ENCODE peak calls at places on chromosomes 1 and 21, in five cellular contexts. One of them, this sample, is unnamed.

GRCh38 chr1:209480345-209480744 is 103.2 kb upstream of the CAMK1G start:
- DNase-seq in ascending aorta: no peak
- DNase-seq in prostate gland: no peak
- DNase-seq in upper lobe of right lung: no peak
- DNase-seq in spleen: no peak
- DNase-seq in this sample: no peak

GRCh38 chr1:209428241-209428921 is 155.1 kb upstream of the CAMK1G start:
- DNase-seq in ascending aorta: peak; percentile 25
- DNase-seq in prostate gland: peak; percentile 86
- DNase-seq in upper lobe of right lung: no peak
- DNase-seq in spleen: no peak
- DNase-seq in this sample: no peak

GRCh38 chr1:201562257-201562656 is 23.3 kb downstream of the NAV1 start:
- DNase-seq in ascending aorta: peak; percentile 61
- DNase-seq in prostate gland: no peak
- DNase-seq in upper lobe of right lung: no peak
- DNase-seq in spleen: no peak
- DNase-seq in this sample: no peak

GRCh38 chr1:245008761-245009160 is 144.4 kb upstream of the HNRNPU start:
- DNase-seq in ascending aorta: no peak
- DNase-seq in prostate gland: no peak
- DNase-seq in upper lobe of right lung: no peak
- DNase-seq in spleen: no peak
- DNase-seq in this sample: no peak

GRCh38 chr1:162168935-162169545 is 99.5 kb downstream of the NOS1AP start:
- DNase-seq in ascending aorta: no peak
- DNase-seq in prostate gland: no peak
- DNase-seq in upper lobe of right lung: no peak
- DNase-seq in spleen: no peak
- DNase-seq in this sample: no peak

GRCh38 chr1:47849611-47850261 is 147.4 kb downstream of the TRABD2B start:
- DNase-seq in ascending aorta: peak; percentile 63
- DNase-seq in prostate gland: no peak
- DNase-seq in upper lobe of right lung: no peak
- DNase-seq in spleen: no peak
- DNase-seq in this sample: no peak

GRCh38 chr1:203340112-203340804 is 10.7 kb downstream of the FMOD start:
- DNase-seq in ascending aorta: peak; percentile 83
- DNase-seq in prostate gland: peak; percentile 85
- DNase-seq in upper lobe of right lung: peak; percentile 72
- DNase-seq in spleen: peak; percentile 82
- DNase-seq in this sample: peak; percentile 83

GRCh38 chr1:19463204-19463803 is 22.0 kb downstream of the CAPZB start:
- DNase-seq in ascending aorta: no peak
- DNase-seq in prostate gland: no peak
- DNase-seq in upper lobe of right lung: no peak
- DNase-seq in spleen: peak; percentile 89
- DNase-seq in this sample: peak; percentile 93

GRCh38 chr21:17911628-17912027 is 92.5 kb upstream of the C21orf91 start:
- DNase-seq in ascending aorta: no peak
- DNase-seq in prostate gland: no peak
- DNase-seq in upper lobe of right lung: no peak
- DNase-seq in spleen: no peak
- DNase-seq in this sample: no peak

GRCh38 chr21:34602061-34602460 is 12.9 kb downstream of the RCAN1 start:
- DNase-seq in ascending aorta: no peak
- DNase-seq in prostate gland: no peak
- DNase-seq in upper lobe of right lung: no peak
- DNase-seq in spleen: no peak
- DNase-seq in this sample: no peak

GRCh38 chr21:16418663-16419062 is 688.9 kb downstream of the USP25 start:
- DNase-seq in ascending aorta: no peak
- DNase-seq in prostate gland: no peak
- DNase-seq in upper lobe of right lung: no peak
- DNase-seq in spleen: no peak
- DNase-seq in this sample: no peak

GRCh38 chr21:16419188-16419874 is 689.5 kb downstream of the USP25 start:
- DNase-seq in ascending aorta: peak; percentile 79
- DNase-seq in prostate gland: peak; percentile 68
- DNase-seq in upper lobe of right lung: peak; percentile 67
- DNase-seq in spleen: no peak
- DNase-seq in this sample: no peak

GRCh38 chr21:16418211-16418610 is 688.4 kb downstream of the USP25 start:
- DNase-seq in ascending aorta: no peak
- DNase-seq in prostate gland: no peak
- DNase-seq in upper lobe of right lung: no peak
- DNase-seq in spleen: no peak
- DNase-seq in this sample: no peak

GRCh38 chr21:16422702-16423101 is 692.9 kb downstream of the USP25 start:
- DNase-seq in ascending aorta: no peak
- DNase-seq in prostate gland: no peak
- DNase-seq in upper lobe of right lung: no peak
- DNase-seq in spleen: no peak
- DNase-seq in this sample: no peak

DNA sequence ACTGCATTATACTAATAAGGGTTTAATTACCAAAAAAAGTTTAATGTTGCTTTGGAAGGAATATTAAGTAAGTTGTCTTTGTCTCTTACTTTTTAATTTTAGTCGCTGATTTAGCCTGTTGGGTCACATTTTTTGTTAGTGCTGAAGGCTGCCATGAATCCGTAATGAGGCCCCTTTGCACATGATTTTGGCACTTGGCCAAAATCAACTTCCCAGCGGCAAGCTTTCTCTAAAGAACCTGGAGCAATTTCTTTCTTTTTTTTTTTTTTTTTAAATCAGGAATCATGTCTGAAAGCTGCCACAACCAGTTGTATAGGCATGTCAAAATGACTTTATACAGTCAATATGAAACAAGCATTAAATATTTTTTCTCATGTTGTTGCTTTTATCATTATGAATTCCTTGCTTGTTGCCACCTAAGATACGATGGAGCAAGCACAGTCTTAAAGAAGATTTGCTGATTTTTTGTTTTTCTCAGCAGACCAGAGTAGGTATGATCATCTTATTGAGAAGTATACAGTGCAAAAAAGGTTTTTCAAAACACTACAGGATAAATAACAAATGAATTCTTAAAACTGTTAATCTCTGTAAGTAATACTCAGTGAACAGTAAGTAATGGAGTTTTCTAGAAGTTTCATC is 690.4 kb downstream of the USP25 start:
- DNase-seq in ascending aorta: peak; percentile 65
- DNase-seq in prostate gland: peak; percentile 67
- DNase-seq in upper lobe of right lung: no peak
- DNase-seq in spleen: no peak
- DNase-seq in this sample: no peak
- H3K4me3 ChIP-seq in ascending aorta: peak overlapping the region; percentile 52
- H3K4me3 ChIP-seq in prostate gland: peak overlapping the region; percentile 37
- H3K4me3 ChIP-seq in upper lobe of right lung: peak overlapping the region; percentile 50
- H3K4me3 ChIP-seq in spleen: no peak overlapping the region
- H3K4me3 ChIP-seq in this sample: no peak overlapping the region

DNA sequence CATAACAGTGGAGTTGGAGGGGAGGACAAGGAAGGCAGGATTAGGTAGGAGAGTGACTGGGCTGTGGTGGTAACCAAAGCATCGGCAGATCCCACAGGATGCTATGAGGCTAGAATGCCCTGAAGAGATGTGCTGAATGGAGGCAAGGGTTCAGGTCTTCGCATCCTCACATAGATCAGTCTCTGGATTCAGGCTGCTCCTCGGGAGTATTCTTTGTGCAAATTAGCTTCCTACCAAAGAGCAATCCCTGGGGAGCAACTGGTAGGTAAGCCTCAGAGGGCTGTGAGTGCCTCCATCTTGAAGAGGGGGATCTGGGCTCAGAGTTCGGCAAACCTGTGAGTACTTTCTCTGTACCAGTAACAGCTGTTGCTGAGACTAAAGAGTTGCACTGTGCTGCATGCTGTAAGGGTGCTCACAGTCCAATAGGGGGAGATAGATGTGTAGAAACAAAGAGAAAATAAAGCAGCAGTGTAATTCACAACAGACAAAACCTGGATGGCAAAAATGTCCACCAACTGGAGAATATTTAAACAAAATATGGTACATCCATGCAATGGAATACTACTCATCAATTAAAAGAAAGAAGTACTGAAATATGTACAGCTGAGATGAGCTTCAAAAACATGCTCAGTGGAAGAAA is 322.4 kb upstream of the DEPDC1 start:
- DNase-seq in ascending aorta: no peak
- DNase-seq in prostate gland: no peak
- DNase-seq in upper lobe of right lung: no peak
- DNase-seq in spleen: no peak
- DNase-seq in this sample: peak; percentile 2
- TF ChIP-seq CTCF in ascending aorta: peak; percentile 11
- TF ChIP-seq CTCF in prostate gland: no peak
- TF ChIP-seq CTCF in upper lobe of right lung: peak; percentile 28
- TF ChIP-seq CTCF in spleen: no peak
- TF ChIP-seq CTCF in this sample: peak; percentile 23

GRCh38 chr21:43726686-43727570 is 8.0 kb downstream of the PDXK start:
- DNase-seq in ascending aorta: peak; percentile 75
- DNase-seq in prostate gland: no peak
- DNase-seq in upper lobe of right lung: peak; percentile 85
- DNase-seq in spleen: peak; percentile 86
- DNase-seq in this sample: no peak

GRCh38 chr21:43728467-43729390 is 9.8 kb downstream of the PDXK start:
- DNase-seq in ascending aorta: peak; percentile 98
- DNase-seq in prostate gland: peak; percentile 93
- DNase-seq in upper lobe of right lung: peak; percentile 98
- DNase-seq in spleen: peak; percentile 94
- DNase-seq in this sample: peak; percentile 91

GRCh38 chr21:43723648-43724047 is 4.7 kb downstream of the PDXK start:
- DNase-seq in ascending aorta: no peak
- DNase-seq in prostate gland: no peak
- DNase-seq in upper lobe of right lung: no peak
- DNase-seq in spleen: no peak
- DNase-seq in this sample: no peak

GRCh38 chr21:43731476-43731875 is 12.5 kb downstream of the PDXK start:
- DNase-seq in ascending aorta: no peak
- DNase-seq in prostate gland: no peak
- DNase-seq in upper lobe of right lung: no peak
- DNase-seq in spleen: no peak
- DNase-seq in this sample: no peak

GRCh38 chr21:43727571-43728466 is 8.9 kb downstream of the PDXK start:
- DNase-seq in ascending aorta: peak; percentile 71
- DNase-seq in prostate gland: no peak
- DNase-seq in upper lobe of right lung: peak; percentile 88
- DNase-seq in spleen: peak; percentile 81
- DNase-seq in this sample: peak; percentile 28
- H3K4me3 ChIP-seq in ascending aorta: peak overlapping the region; percentile 57
- H3K4me3 ChIP-seq in prostate gland: peak overlapping the region; percentile 32
- H3K4me3 ChIP-seq in upper lobe of right lung: peak overlapping the region; percentile 55
- H3K4me3 ChIP-seq in spleen: peak overlapping the region; percentile 71
- H3K4me3 ChIP-seq in this sample: peak overlapping the region; percentile 56

GRCh38 chr1:54517536-54517935 is 30.5 kb upstream of the ACOT11 start:
- DNase-seq in ascending aorta: no peak
- DNase-seq in prostate gland: no peak
- DNase-seq in upper lobe of right lung: no peak
- DNase-seq in spleen: peak; percentile 42
- DNase-seq in this sample: no peak

GRCh38 chr1:54518489-54518888 is 29.5 kb upstream of the ACOT11 start:
- DNase-seq in ascending aorta: no peak
- DNase-seq in prostate gland: no peak
- DNase-seq in upper lobe of right lung: no peak
- DNase-seq in spleen: no peak
- DNase-seq in this sample: no peak

GRCh38 chr1:54516249-54516920 is 31.6 kb upstream of the ACOT11 start:
- DNase-seq in ascending aorta: no peak
- DNase-seq in prostate gland: no peak
- DNase-seq in upper lobe of right lung: no peak
- DNase-seq in spleen: no peak
- DNase-seq in this sample: no peak

DNA sequence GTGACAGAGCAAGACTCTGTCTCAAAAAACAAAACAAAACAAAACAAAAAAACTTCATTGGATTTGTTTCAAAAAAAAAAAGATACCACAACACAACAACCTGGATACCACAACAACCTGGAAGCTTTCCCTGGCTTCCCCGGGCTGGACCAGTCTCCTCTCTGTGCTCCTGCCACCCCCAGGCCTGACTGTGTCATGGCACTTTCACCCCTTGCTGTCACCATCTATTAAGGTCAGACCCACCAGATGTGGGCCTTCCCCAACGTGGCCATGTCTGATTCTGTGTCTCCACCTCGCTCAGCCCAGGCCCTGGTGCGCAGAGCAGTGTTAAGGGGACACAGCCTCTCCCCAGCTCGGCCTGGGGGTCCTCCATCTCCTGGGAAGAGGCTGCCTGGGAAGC is 28.3 kb upstream of the ACOT11 start:
- DNase-seq in ascending aorta: no peak
- DNase-seq in prostate gland: no peak
- DNase-seq in upper lobe of right lung: no peak
- DNase-seq in spleen: no peak
- DNase-seq in this sample: no peak
- TF ChIP-seq CTCF in ascending aorta: no peak
- TF ChIP-seq CTCF in prostate gland: no peak
- TF ChIP-seq CTCF in upper lobe of right lung: no peak
- TF ChIP-seq CTCF in spleen: no peak
- TF ChIP-seq CTCF in this sample: peak; percentile 32

GRCh38 chr1:174969977-174970376 is 29.8 kb upstream of the CACYBP start:
- DNase-seq in ascending aorta: no peak
- DNase-seq in prostate gland: no peak
- DNase-seq in upper lobe of right lung: no peak
- DNase-seq in spleen: no peak
- DNase-seq in this sample: peak; percentile 70

GRCh38 chr1:174966000-174966572 is 33.7 kb upstream of the CACYBP start:
- DNase-seq in ascending aorta: no peak
- DNase-seq in prostate gland: peak; percentile 67
- DNase-seq in upper lobe of right lung: no peak
- DNase-seq in spleen: no peak
- DNase-seq in this sample: no peak

GRCh38 chr1:174967845-174968705 is 31.7 kb upstream of the CACYBP start:
- DNase-seq in ascending aorta: no peak
- DNase-seq in prostate gland: no peak
- DNase-seq in upper lobe of right lung: no peak
- DNase-seq in spleen: no peak
- DNase-seq in this sample: no peak

GRCh38 chr1:174971466-174971865 is 28.3 kb upstream of the CACYBP start:
- DNase-seq in ascending aorta: no peak
- DNase-seq in prostate gland: no peak
- DNase-seq in upper lobe of right lung: no peak
- DNase-seq in spleen: no peak
- DNase-seq in this sample: no peak

DNA sequence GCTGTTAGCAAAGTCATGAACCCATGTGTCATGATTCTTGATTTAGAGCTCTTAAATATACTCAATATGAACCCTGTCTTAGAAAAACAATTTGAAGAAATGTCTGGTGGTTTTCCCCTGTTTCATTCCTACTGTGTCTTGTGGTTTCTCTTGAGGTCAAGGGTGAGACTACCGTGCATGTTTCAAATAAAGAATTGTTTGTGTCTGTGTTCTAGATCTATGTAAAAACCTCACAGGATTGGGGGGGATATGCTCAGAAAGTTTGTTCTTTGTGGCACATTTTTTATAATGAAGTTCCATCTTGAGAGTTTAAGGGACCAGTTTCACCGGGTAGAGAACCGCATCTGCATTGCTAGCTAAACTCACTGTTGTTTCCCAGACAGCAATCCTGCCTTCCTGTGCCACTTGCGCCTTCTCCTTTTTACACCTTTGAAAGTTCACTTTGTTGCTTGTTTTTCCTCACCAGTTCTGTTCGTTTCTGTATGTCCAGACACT is 30.9 kb upstream of the CACYBP start:
- DNase-seq in ascending aorta: no peak
- DNase-seq in prostate gland: no peak
- DNase-seq in upper lobe of right lung: no peak
- DNase-seq in spleen: no peak
- DNase-seq in this sample: peak; percentile 87
- H3K4me3 ChIP-seq in ascending aorta: no peak overlapping the region
- H3K4me3 ChIP-seq in prostate gland: no peak overlapping the region
- H3K4me3 ChIP-seq in upper lobe of right lung: no peak overlapping the region
- H3K4me3 ChIP-seq in spleen: peak overlapping the region; percentile 40
- H3K4me3 ChIP-seq in this sample: peak overlapping the region; percentile 5

This sample was measured in GM12865.